ENCODE peak calls at places on chromosomes 2 and 18, in six cellular contexts. H is T-helper 9 cell, Y is astrocyte, V is bronchial epithelial cell, M is KBM-7, Z is choroid plexus epithelial cell. R is an unnamed sample.

GRCh38 chr18:21262979-21263378 is 20.9 kb downstream of the GREB1L start:
- DNase-seq in H (no peak), Y (no peak), V (peak; percentile 14), M (no peak), Z (no peak), R (no peak)

GRCh38 chr2:6103949-6104348 is 411.8 kb downstream of the SOX11 start:
- DNase-seq in H (no peak), Y (no peak), V (no peak), M (no peak), Z (no peak), R (no peak)

GRCh38 chr18:41320090-41320489 is 634.9 kb upstream of the PIK3C3 start:
- DNase-seq in H (no peak), Y (no peak), V (peak; percentile 79), M (no peak), Z (no peak), R (no peak)

GRCh38 chr2:217622664-217623063 is 380.1 kb downstream of the TNS1 start:
- DNase-seq in H (no peak), Y (peak; percentile 10), V (no peak), M (no peak), Z (no peak), R (no peak)

GRCh38 chr2:102975996-102976636 is 214.3 kb downstream of the TMEM182 start:
- DNase-seq in H (no peak), Y (peak; percentile 18), V (peak; percentile 66), M (peak; percentile 57), Z (peak; percentile 5), R (peak; percentile 2)

GRCh38 chr2:234135750-234136221 is 85.3 kb downstream of the SPP2 start:
- DNase-seq in H (peak; percentile 10), Y (peak; percentile 75), V (peak; percentile 62), M (peak; percentile 28), Z (peak; percentile 82), R (peak; percentile 80)

GRCh38 chr2:192060161-192060560 is 134.6 kb downstream of the TMEFF2 start:
- DNase-seq in H (no peak), Y (no peak), V (no peak), M (no peak), Z (peak; percentile 18), R (no peak)

GRCh38 chr18:46712406-46712805 is 44.4 kb downstream of the ST8SIA5 start:
- DNase-seq in H (no peak), Y (peak; percentile 88), V (no peak), M (no peak), Z (no peak), R (no peak)

GRCh38 chr2:148022351-148022750 is 1.5 kb downstream of the MBD5 start:
- DNase-seq in H (no peak), Y (no peak), V (no peak), M (no peak), Z (peak; percentile 18), R (no peak)

GRCh38 chr2:176093145-176093888 is 796 bp downstream of the HOXD13 start:
- DNase-seq in H (no peak), Y (no peak), V (no peak), M (no peak), Z (no peak), R (no peak)

GRCh38 chr18:34522627-34523026 is 187.5 kb upstream of the DTNA start:
- DNase-seq in H (no peak), Y (no peak), V (no peak), M (no peak), Z (no peak), R (no peak)

GRCh38 chr2:53755022-53755630 is 12.5 kb upstream of the CHAC2 start:
- DNase-seq in H (no peak), Y (no peak), V (peak; percentile 76), M (no peak), Z (no peak), R (peak; percentile 79)

GRCh38 chr2:100957971-100958653 is 44.0 kb upstream of the RPL31 start:
- DNase-seq in H (no peak), Y (peak; percentile 95), V (peak; percentile 64), M (no peak), Z (peak; percentile 85), R (peak; percentile 77)

GRCh38 chr18:26317353-26317865 is 91.2 kb downstream of the TAF4B start:
- DNase-seq in H (no peak), Y (no peak), V (no peak), M (no peak), Z (peak; percentile 14), R (peak; percentile 7)

GRCh38 chr2:189624648-189625355 is 36.5 kb upstream of the ASNSD1 start:
- DNase-seq in H (no peak), Y (no peak), V (peak; percentile 70), M (no peak), Z (no peak), R (no peak)

GRCh38 chr2:199108056-199108455 is 349.7 kb downstream of the SATB2 start:
- DNase-seq in H (no peak), Y (peak; percentile 32), V (no peak), M (no peak), Z (no peak), R (no peak)

GRCh38 chr2:191933307-191934105 is 86.6 kb upstream of the CAVIN2 start:
- DNase-seq in H (no peak), Y (peak; percentile 15), V (peak; percentile 63), M (no peak), Z (peak; percentile 62), R (no peak)

GRCh38 chr18:63237911-63238710 is 81.5 kb downstream of the BCL2 start:
- DNase-seq in H (no peak), Y (peak; percentile 93), V (peak; percentile 81), M (no peak), Z (peak; percentile 97), R (peak; percentile 93)

GRCh38 chr2:96887419-96888081 is 17.7 kb upstream of the SEMA4C start:
- DNase-seq in H (no peak), Y (no peak), V (peak; percentile 27), M (no peak), Z (no peak), R (no peak)

GRCh38 chr2:25215232-25215631 is 46.9 kb upstream of the POMC start:
- DNase-seq in H (no peak), Y (no peak), V (no peak), M (no peak), Z (no peak), R (no peak)

GRCh38 chr2:172596776-172597175 is 40.9 kb downstream of the PDK1 start:
- DNase-seq in H (no peak), Y (no peak), V (no peak), M (no peak), Z (no peak), R (no peak)

R was measured in cardiac fibroblast.